ENCODE peak calls at places on chromosomes 11 and 22, in seven cellular contexts. One of them, this sample, is unnamed.

GRCh38 chr11:113046866-113047265 is 85.6 kb downstream of the NCAM1 start:
- DNase-seq in Karpas-422: no peak
- DNase-seq in stimulated activated CD4-positive, alpha-beta T cell treated with anti-CD3 and anti-CD28 coated beads, Interleukin-2, amount 100 ng/mL, for 48 hours: no peak
- DNase-seq in esophagus squamous epithelium: no peak
- DNase-seq in NCI-H187: no peak
- DNase-seq in AG20443: no peak
- DNase-seq in NT2/D1: no peak
- DNase-seq in this sample: no peak

GRCh38 chr11:44989831-44990566 is 39.3 kb upstream of the TP53I11 start:
- DNase-seq in Karpas-422: no peak
- DNase-seq in stimulated activated CD4-positive, alpha-beta T cell treated with anti-CD3 and anti-CD28 coated beads, Interleukin-2, amount 100 ng/mL, for 48 hours: no peak
- DNase-seq in esophagus squamous epithelium: no peak
- DNase-seq in NCI-H187: no peak
- DNase-seq in AG20443: peak; percentile 62
- DNase-seq in NT2/D1: no peak
- DNase-seq in this sample: peak; percentile 68

GRCh38 chr22:41830174-41830573 is 2.7 kb upstream of the SREBF2 start:
- DNase-seq in Karpas-422: peak; percentile 66
- DNase-seq in stimulated activated CD4-positive, alpha-beta T cell treated with anti-CD3 and anti-CD28 coated beads, Interleukin-2, amount 100 ng/mL, for 48 hours: no peak
- DNase-seq in esophagus squamous epithelium: no peak
- DNase-seq in NCI-H187: no peak
- DNase-seq in AG20443: no peak
- DNase-seq in NT2/D1: no peak
- DNase-seq in this sample: no peak

GRCh38 chr22:26367402-26368245 is 61.4 kb upstream of the ASPHD2 start:
- DNase-seq in Karpas-422: peak; percentile 94
- DNase-seq in stimulated activated CD4-positive, alpha-beta T cell treated with anti-CD3 and anti-CD28 coated beads, Interleukin-2, amount 100 ng/mL, for 48 hours: peak; percentile 62
- DNase-seq in esophagus squamous epithelium: no peak
- DNase-seq in NCI-H187: no peak
- DNase-seq in AG20443: peak; percentile 66
- DNase-seq in NT2/D1: peak; percentile 42
- DNase-seq in this sample: no peak

GRCh38 chr22:38866024-38866398 is 6.0 kb downstream of the CBX6 start:
- DNase-seq in Karpas-422: no peak
- DNase-seq in stimulated activated CD4-positive, alpha-beta T cell treated with anti-CD3 and anti-CD28 coated beads, Interleukin-2, amount 100 ng/mL, for 48 hours: no peak
- DNase-seq in esophagus squamous epithelium: no peak
- DNase-seq in NCI-H187: no peak
- DNase-seq in AG20443: no peak
- DNase-seq in NT2/D1: no peak
- DNase-seq in this sample: no peak

GRCh38 chr11:6362185-6362867 is 27.9 kb upstream of the SMPD1 start:
- DNase-seq in Karpas-422: no peak
- DNase-seq in stimulated activated CD4-positive, alpha-beta T cell treated with anti-CD3 and anti-CD28 coated beads, Interleukin-2, amount 100 ng/mL, for 48 hours: no peak
- DNase-seq in esophagus squamous epithelium: no peak
- DNase-seq in NCI-H187: no peak
- DNase-seq in AG20443: peak; percentile 25
- DNase-seq in NT2/D1: no peak
- DNase-seq in this sample: no peak

GRCh38 chr11:94665116-94665659 is 98.0 kb downstream of the PIWIL4 start:
- DNase-seq in Karpas-422: no peak
- DNase-seq in stimulated activated CD4-positive, alpha-beta T cell treated with anti-CD3 and anti-CD28 coated beads, Interleukin-2, amount 100 ng/mL, for 48 hours: no peak
- DNase-seq in esophagus squamous epithelium: no peak
- DNase-seq in NCI-H187: no peak
- DNase-seq in AG20443: no peak
- DNase-seq in NT2/D1: no peak
- DNase-seq in this sample: no peak

GRCh38 chr11:2395856-2396255 is 4.7 kb upstream of the TSSC4 start:
- DNase-seq in Karpas-422: no peak
- DNase-seq in stimulated activated CD4-positive, alpha-beta T cell treated with anti-CD3 and anti-CD28 coated beads, Interleukin-2, amount 100 ng/mL, for 48 hours: no peak
- DNase-seq in esophagus squamous epithelium: no peak
- DNase-seq in NCI-H187: no peak
- DNase-seq in AG20443: no peak
- DNase-seq in NT2/D1: no peak
- DNase-seq in this sample: no peak

GRCh38 chr11:114359342-114359741 is 41.0 kb downstream of the C11orf71 start:
- DNase-seq in Karpas-422: no peak
- DNase-seq in stimulated activated CD4-positive, alpha-beta T cell treated with anti-CD3 and anti-CD28 coated beads, Interleukin-2, amount 100 ng/mL, for 48 hours: no peak
- DNase-seq in esophagus squamous epithelium: no peak
- DNase-seq in NCI-H187: no peak
- DNase-seq in AG20443: no peak
- DNase-seq in NT2/D1: no peak
- DNase-seq in this sample: no peak

GRCh38 chr11:87263439-87263838 is 225.7 kb downstream of the TMEM135 start:
- DNase-seq in Karpas-422: no peak
- DNase-seq in stimulated activated CD4-positive, alpha-beta T cell treated with anti-CD3 and anti-CD28 coated beads, Interleukin-2, amount 100 ng/mL, for 48 hours: no peak
- DNase-seq in esophagus squamous epithelium: no peak
- DNase-seq in NCI-H187: no peak
- DNase-seq in AG20443: no peak
- DNase-seq in NT2/D1: no peak
- DNase-seq in this sample: no peak

GRCh38 chr22:36329217-36330078 is 58.3 kb downstream of the MYH9 start:
- DNase-seq in Karpas-422: no peak
- DNase-seq in stimulated activated CD4-positive, alpha-beta T cell treated with anti-CD3 and anti-CD28 coated beads, Interleukin-2, amount 100 ng/mL, for 48 hours: peak; percentile 68
- DNase-seq in esophagus squamous epithelium: no peak
- DNase-seq in NCI-H187: no peak
- DNase-seq in AG20443: peak; percentile 81
- DNase-seq in NT2/D1: peak; percentile 75
- DNase-seq in this sample: no peak

GRCh38 chr11:112113539-112114457 is 27.1 kb downstream of the SDHD start:
- DNase-seq in Karpas-422: peak; percentile 74
- DNase-seq in stimulated activated CD4-positive, alpha-beta T cell treated with anti-CD3 and anti-CD28 coated beads, Interleukin-2, amount 100 ng/mL, for 48 hours: no peak
- DNase-seq in esophagus squamous epithelium: no peak
- DNase-seq in NCI-H187: peak; percentile 40
- DNase-seq in AG20443: peak; percentile 67
- DNase-seq in NT2/D1: peak; percentile 8
- DNase-seq in this sample: no peak

GRCh38 chr22:36037102-36037758 is 8.6 kb upstream of the RBFOX2 start:
- DNase-seq in Karpas-422: no peak
- DNase-seq in stimulated activated CD4-positive, alpha-beta T cell treated with anti-CD3 and anti-CD28 coated beads, Interleukin-2, amount 100 ng/mL, for 48 hours: no peak
- DNase-seq in esophagus squamous epithelium: no peak
- DNase-seq in NCI-H187: no peak
- DNase-seq in AG20443: no peak
- DNase-seq in NT2/D1: no peak
- DNase-seq in this sample: no peak

GRCh38 chr22:19358703-19359553 is 67.4 kb upstream of the CLTCL1 start:
- DNase-seq in Karpas-422: no peak
- DNase-seq in stimulated activated CD4-positive, alpha-beta T cell treated with anti-CD3 and anti-CD28 coated beads, Interleukin-2, amount 100 ng/mL, for 48 hours: no peak
- DNase-seq in esophagus squamous epithelium: no peak
- DNase-seq in NCI-H187: no peak
- DNase-seq in AG20443: peak; percentile 5
- DNase-seq in NT2/D1: no peak
- DNase-seq in this sample: no peak